ENCODE peak calls at places on chromosome 4, in ten cellular contexts. One of them, this sample, is unnamed.
A peak's percentile ranks its signal among the peaks of the same experiment; 100 is the strongest.

GRCh38 chr4:77177196-77177595 is 20.2 kb downstream of the CCNG2 start:
- DNase-seq in H1: no peak
- DNase-seq in sigmoid colon: no peak
- DNase-seq in GM12892: no peak
- DNase-seq in K562: no peak
- DNase-seq in suprapubic skin: no peak
- DNase-seq in breast epithelium: no peak
- DNase-seq in upper lobe of left lung: no peak
- DNase-seq in GM12891: no peak
- DNase-seq in transverse colon: no peak
- DNase-seq in this sample: no peak

GRCh38 chr4:94463771-94464170 is 12.0 kb downstream of the PDLIM5 start:
- DNase-seq in sigmoid colon: no peak
- DNase-seq in suprapubic skin: no peak
- DNase-seq in breast epithelium: no peak
- DNase-seq in transverse colon: no peak
- DNase-seq in GM12891: no peak
- DNase-seq in K562: no peak
- DNase-seq in upper lobe of left lung: no peak
- DNase-seq in GM12892: no peak
- DNase-seq in H1: no peak
- DNase-seq in this sample: no peak

GRCh38 chr4:127780598-127780997 is 1.5 kb upstream of the HSPA4L start:
- DNase-seq in K562: no peak
- DNase-seq in H1: no peak
- DNase-seq in GM12891: no peak
- DNase-seq in breast epithelium: no peak
- DNase-seq in GM12892: no peak
- DNase-seq in sigmoid colon: no peak
- DNase-seq in suprapubic skin: no peak
- DNase-seq in transverse colon: no peak
- DNase-seq in upper lobe of left lung: no peak
- DNase-seq in this sample: no peak

GRCh38 chr4:152817331-152817730 is 37.6 kb downstream of the ARFIP1 start:
- DNase-seq in GM12891: no peak
- DNase-seq in H1: no peak
- DNase-seq in GM12892: no peak
- DNase-seq in K562: no peak
- DNase-seq in breast epithelium: no peak
- DNase-seq in suprapubic skin: no peak
- DNase-seq in sigmoid colon: no peak
- DNase-seq in transverse colon: no peak
- DNase-seq in upper lobe of left lung: no peak
- DNase-seq in this sample: no peak

GRCh38 chr4:94668724-94669123 is 89.0 kb upstream of the BMPR1B start:
- DNase-seq in GM12891: no peak
- DNase-seq in transverse colon: no peak
- DNase-seq in sigmoid colon: no peak
- DNase-seq in H1: no peak
- DNase-seq in suprapubic skin: no peak
- DNase-seq in GM12892: no peak
- DNase-seq in breast epithelium: no peak
- DNase-seq in K562: no peak
- DNase-seq in upper lobe of left lung: no peak
- DNase-seq in this sample: no peak

GRCh38 chr4:85398276-85398675 is 76.7 kb upstream of the ARHGAP24 start:
- DNase-seq in upper lobe of left lung: no peak
- DNase-seq in GM12891: no peak
- DNase-seq in suprapubic skin: no peak
- DNase-seq in H1: no peak
- DNase-seq in sigmoid colon: no peak
- DNase-seq in K562: no peak
- DNase-seq in GM12892: no peak
- DNase-seq in transverse colon: no peak
- DNase-seq in breast epithelium: no peak
- DNase-seq in this sample: no peak

GRCh38 chr4:105022811-105023667 is 123.6 kb upstream of the TET2 start:
- DNase-seq in breast epithelium: no peak
- DNase-seq in H1: no peak
- DNase-seq in sigmoid colon: no peak
- DNase-seq in upper lobe of left lung: peak; percentile 85
- DNase-seq in GM12892: no peak
- DNase-seq in transverse colon: no peak
- DNase-seq in K562: peak; percentile 37
- DNase-seq in suprapubic skin: no peak
- DNase-seq in GM12891: no peak
- DNase-seq in this sample: no peak

GRCh38 chr4:4693258-4693657 is 151.4 kb upstream of the STX18 start:
- DNase-seq in breast epithelium: no peak
- DNase-seq in transverse colon: no peak
- DNase-seq in upper lobe of left lung: no peak
- DNase-seq in GM12891: no peak
- DNase-seq in sigmoid colon: no peak
- DNase-seq in K562: no peak
- DNase-seq in GM12892: no peak
- DNase-seq in H1: no peak
- DNase-seq in suprapubic skin: no peak
- DNase-seq in this sample: no peak

GRCh38 chr4:150001815-150002214 is 76.4 kb upstream of the DCLK2 start:
- DNase-seq in transverse colon: no peak
- DNase-seq in upper lobe of left lung: no peak
- DNase-seq in breast epithelium: no peak
- DNase-seq in H1: no peak
- DNase-seq in GM12891: no peak
- DNase-seq in K562: no peak
- DNase-seq in sigmoid colon: no peak
- DNase-seq in GM12892: no peak
- DNase-seq in suprapubic skin: no peak
- DNase-seq in this sample: no peak

DNA sequence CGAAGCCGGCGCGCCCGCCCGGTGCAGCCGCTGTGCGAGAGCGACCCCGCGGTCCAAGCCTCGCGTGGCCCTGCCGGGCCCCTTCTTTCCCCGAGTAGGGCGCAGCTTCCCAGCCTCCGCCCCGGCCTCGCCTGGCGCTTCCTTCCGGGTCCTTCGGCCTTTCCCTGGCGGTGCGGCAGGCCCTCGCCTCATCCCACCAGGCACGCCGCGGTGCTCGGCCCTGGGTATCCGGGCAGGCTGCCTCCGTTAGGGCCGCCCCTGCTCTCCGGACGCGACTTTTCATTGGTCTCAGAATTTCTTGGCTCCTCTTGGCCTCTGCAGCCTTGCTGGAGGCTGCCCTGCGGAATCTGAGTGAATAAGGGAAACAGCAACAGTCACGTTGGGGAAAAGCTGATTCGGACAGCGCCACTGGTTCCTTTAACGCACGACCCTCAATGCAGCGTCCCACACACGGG is 429 bp downstream of the UVSSA start:
- DNase-seq in K562: peak; percentile 65
- DNase-seq in GM12891: peak; percentile 76
- DNase-seq in transverse colon: peak; percentile 76
- DNase-seq in sigmoid colon: peak; percentile 91
- DNase-seq in GM12892: peak; percentile 74
- DNase-seq in suprapubic skin: peak; percentile 89
- DNase-seq in breast epithelium: peak; percentile 72
- DNase-seq in upper lobe of left lung: peak; percentile 76
- DNase-seq in H1: no peak
- DNase-seq in this sample: peak; percentile 72
- TF ChIP-seq POLR2A in K562: peak; percentile 62
- TF ChIP-seq POLR2A in GM12891: peak; percentile 72
- TF ChIP-seq POLR2A in transverse colon: peak; percentile 64
- TF ChIP-seq POLR2A in sigmoid colon: no peak
- TF ChIP-seq POLR2A in GM12892: peak; percentile 58
- TF ChIP-seq POLR2A in suprapubic skin: no peak
- TF ChIP-seq POLR2A in breast epithelium: no peak
- TF ChIP-seq POLR2A in upper lobe of left lung: no peak
- TF ChIP-seq POLR2A in H1: peak; percentile 49
- TF ChIP-seq POLR2A in this sample: no peak

GRCh38 chr4:151798678-151799416 is 38.0 kb upstream of the GATB start:
- DNase-seq in suprapubic skin: no peak
- DNase-seq in H1: no peak
- DNase-seq in sigmoid colon: no peak
- DNase-seq in GM12892: no peak
- DNase-seq in upper lobe of left lung: no peak
- DNase-seq in breast epithelium: no peak
- DNase-seq in transverse colon: no peak
- DNase-seq in GM12891: peak; percentile 16
- DNase-seq in K562: no peak
- DNase-seq in this sample: no peak
- TF ChIP-seq POLR2AphosphoS5 in suprapubic skin: no peak
- TF ChIP-seq POLR2AphosphoS5 in H1: no peak
- TF ChIP-seq POLR2AphosphoS5 in sigmoid colon: no peak
- TF ChIP-seq POLR2AphosphoS5 in GM12892: no peak
- TF ChIP-seq POLR2AphosphoS5 in upper lobe of left lung: no peak
- TF ChIP-seq POLR2AphosphoS5 in breast epithelium: no peak
- TF ChIP-seq POLR2AphosphoS5 in transverse colon: no peak
- TF ChIP-seq POLR2AphosphoS5 in GM12891: no peak
- TF ChIP-seq POLR2AphosphoS5 in K562: no peak
- TF ChIP-seq POLR2AphosphoS5 in this sample: no peak

DNA sequence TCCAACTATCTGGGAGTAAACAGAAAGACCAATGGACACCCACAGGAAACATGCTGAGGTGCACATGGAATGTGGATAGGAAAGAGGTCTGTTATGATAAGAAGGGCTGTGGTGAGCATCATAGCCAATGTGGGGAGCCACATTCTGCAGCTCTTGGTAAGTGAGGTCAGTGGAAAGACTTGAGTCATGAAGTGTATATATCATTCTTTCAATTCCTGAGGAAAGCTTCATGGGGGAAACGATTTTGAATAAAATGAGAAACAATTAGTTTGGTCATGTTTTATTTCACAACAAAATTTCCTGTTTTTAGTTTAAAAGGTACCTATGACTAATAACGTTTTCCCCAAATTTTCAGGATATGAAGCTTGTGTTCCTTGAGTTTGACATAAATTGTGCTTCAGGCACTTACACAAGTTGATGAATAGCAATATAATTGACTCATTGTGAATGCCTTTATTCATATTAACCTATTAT is 41.4 kb upstream of the RASSF6 start:
- DNase-seq in breast epithelium: no peak
- DNase-seq in GM12892: no peak
- DNase-seq in sigmoid colon: no peak
- DNase-seq in K562: peak; percentile 60
- DNase-seq in upper lobe of left lung: no peak
- DNase-seq in H1: no peak
- DNase-seq in GM12891: no peak
- DNase-seq in transverse colon: no peak
- DNase-seq in suprapubic skin: no peak
- DNase-seq in this sample: no peak
- TF ChIP-seq POLR2A in breast epithelium: no peak
- TF ChIP-seq POLR2A in GM12892: no peak
- TF ChIP-seq POLR2A in sigmoid colon: no peak
- TF ChIP-seq POLR2A in K562: no peak
- TF ChIP-seq POLR2A in upper lobe of left lung: no peak
- TF ChIP-seq POLR2A in H1: no peak
- TF ChIP-seq POLR2A in GM12891: no peak
- TF ChIP-seq POLR2A in transverse colon: no peak
- TF ChIP-seq POLR2A in suprapubic skin: no peak
- TF ChIP-seq POLR2A in this sample: no peak

GRCh38 chr4:174069848-174070330 is 213.6 kb downstream of the FBXO8 start:
- DNase-seq in K562: no peak
- DNase-seq in suprapubic skin: no peak
- DNase-seq in sigmoid colon: no peak
- DNase-seq in GM12891: no peak
- DNase-seq in transverse colon: no peak
- DNase-seq in H1: no peak
- DNase-seq in breast epithelium: no peak
- DNase-seq in GM12892: no peak
- DNase-seq in upper lobe of left lung: no peak
- DNase-seq in this sample: no peak
- TF ChIP-seq POLR2AphosphoS5 in K562: no peak
- TF ChIP-seq POLR2AphosphoS5 in suprapubic skin: no peak
- TF ChIP-seq POLR2AphosphoS5 in sigmoid colon: no peak
- TF ChIP-seq POLR2AphosphoS5 in GM12891: no peak
- TF ChIP-seq POLR2AphosphoS5 in transverse colon: no peak
- TF ChIP-seq POLR2AphosphoS5 in H1: no peak
- TF ChIP-seq POLR2AphosphoS5 in breast epithelium: no peak
- TF ChIP-seq POLR2AphosphoS5 in GM12892: no peak
- TF ChIP-seq POLR2AphosphoS5 in upper lobe of left lung: no peak
- TF ChIP-seq POLR2AphosphoS5 in this sample: no peak

GRCh38 chr4:97558204-97558804 is 585.0 kb downstream of the STPG2 start:
- DNase-seq in sigmoid colon: no peak
- DNase-seq in GM12892: no peak
- DNase-seq in breast epithelium: no peak
- DNase-seq in upper lobe of left lung: no peak
- DNase-seq in transverse colon: no peak
- DNase-seq in GM12891: no peak
- DNase-seq in suprapubic skin: no peak
- DNase-seq in K562: no peak
- DNase-seq in H1: peak; percentile 9
- DNase-seq in this sample: no peak
- TF ChIP-seq POLR2A in sigmoid colon: no peak
- TF ChIP-seq POLR2A in GM12892: no peak
- TF ChIP-seq POLR2A in breast epithelium: no peak
- TF ChIP-seq POLR2A in upper lobe of left lung: no peak
- TF ChIP-seq POLR2A in transverse colon: no peak
- TF ChIP-seq POLR2A in GM12891: no peak
- TF ChIP-seq POLR2A in suprapubic skin: no peak
- TF ChIP-seq POLR2A in K562: no peak
- TF ChIP-seq POLR2A in H1: no peak
- TF ChIP-seq POLR2A in this sample: no peak

DNA sequence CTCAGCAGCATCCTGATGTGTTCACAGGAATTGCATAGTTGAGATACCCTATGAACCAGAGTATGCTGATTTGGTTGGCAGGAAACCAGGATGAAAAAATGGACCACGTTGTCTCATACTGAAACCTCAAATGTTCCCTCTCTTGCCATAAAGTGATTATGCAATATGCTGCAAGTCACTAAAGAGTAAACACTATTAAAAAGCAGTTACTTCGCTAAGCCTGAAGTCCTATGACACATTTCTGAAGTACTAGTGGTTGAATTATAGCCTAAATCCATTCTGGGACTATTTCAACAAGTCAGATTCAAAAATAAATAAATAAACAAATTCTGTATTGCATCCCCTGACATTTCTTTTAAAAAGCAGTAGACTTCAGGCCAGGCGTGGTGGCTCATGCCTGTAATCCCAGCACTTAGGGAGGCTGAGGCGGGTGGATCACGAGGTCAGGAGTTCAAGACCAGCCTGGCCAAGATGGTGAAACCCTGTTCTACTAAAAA is 106.0 kb upstream of the NAP1L5 start:
- DNase-seq in sigmoid colon: peak; percentile 72
- DNase-seq in breast epithelium: peak; percentile 47
- DNase-seq in GM12892: no peak
- DNase-seq in K562: no peak
- DNase-seq in GM12891: no peak
- DNase-seq in suprapubic skin: peak; percentile 65
- DNase-seq in transverse colon: peak; percentile 43
- DNase-seq in upper lobe of left lung: peak; percentile 62
- DNase-seq in H1: no peak
- DNase-seq in this sample: no peak
- TF ChIP-seq POLR2AphosphoS5 in sigmoid colon: peak; percentile 35
- TF ChIP-seq POLR2AphosphoS5 in breast epithelium: peak; percentile 51
- TF ChIP-seq POLR2AphosphoS5 in GM12892: no peak
- TF ChIP-seq POLR2AphosphoS5 in K562: no peak
- TF ChIP-seq POLR2AphosphoS5 in GM12891: no peak
- TF ChIP-seq POLR2AphosphoS5 in suprapubic skin: no peak
- TF ChIP-seq POLR2AphosphoS5 in transverse colon: peak; percentile 79
- TF ChIP-seq POLR2AphosphoS5 in upper lobe of left lung: peak; percentile 84
- TF ChIP-seq POLR2AphosphoS5 in H1: no peak
- TF ChIP-seq POLR2AphosphoS5 in this sample: peak; percentile 41

This sample was measured in stomach.